ENCODE peak calls at places on chromosomes 6 and 20, in five cellular contexts. One of them, this sample, is unnamed.

GRCh38 chr6:92496527-92496926 is 922.8 kb downstream of the EPHA7 start:
- DNase-seq in mammary epithelial cell: no peak
- DNase-seq in GM23248: no peak
- DNase-seq in uterus: no peak
- DNase-seq in body of pancreas: no peak
- DNase-seq in this sample: no peak

GRCh38 chr6:119006972-119007371 is 71.5 kb downstream of the FAM184A start:
- DNase-seq in mammary epithelial cell: no peak
- DNase-seq in GM23248: no peak
- DNase-seq in uterus: no peak
- DNase-seq in body of pancreas: no peak
- DNase-seq in this sample: no peak

GRCh38 chr6:66735106-66735890 is 1028.3 kb upstream of the EYS start:
- DNase-seq in body of pancreas: no peak
- DNase-seq in mammary epithelial cell: no peak
- DNase-seq in GM23248: no peak
- DNase-seq in uterus: no peak
- DNase-seq in this sample: no peak

GRCh38 chr6:157014871-157015270 is 237.7 kb downstream of the ARID1B start:
- DNase-seq in uterus: no peak
- DNase-seq in GM23248: no peak
- DNase-seq in body of pancreas: no peak
- DNase-seq in mammary epithelial cell: no peak
- DNase-seq in this sample: no peak

GRCh38 chr6:45685076-45685475 is 307.3 kb upstream of the SUPT3H start:
- DNase-seq in body of pancreas: no peak
- DNase-seq in mammary epithelial cell: no peak
- DNase-seq in GM23248: no peak
- DNase-seq in uterus: no peak
- DNase-seq in this sample: no peak

GRCh38 chr6:23388239-23388803 is 737.7 kb upstream of the NRSN1 start:
- DNase-seq in body of pancreas: no peak
- DNase-seq in uterus: no peak
- DNase-seq in GM23248: no peak
- DNase-seq in mammary epithelial cell: no peak
- DNase-seq in this sample: no peak

GRCh38 chr6:127022297-127022696 is 96.2 kb upstream of the RSPO3 start:
- DNase-seq in GM23248: peak; percentile 23
- DNase-seq in uterus: peak; percentile 18
- DNase-seq in mammary epithelial cell: no peak
- DNase-seq in body of pancreas: peak; percentile 53
- DNase-seq in this sample: no peak

GRCh38 chr6:37517411-37517812 is 17.7 kb upstream of the CCDC167 start:
- DNase-seq in mammary epithelial cell: no peak
- DNase-seq in uterus: no peak
- DNase-seq in GM23248: peak; percentile 61
- DNase-seq in body of pancreas: no peak
- DNase-seq in this sample: no peak

GRCh38 chr6:160863782-160864181 is 127.8 kb upstream of the MAP3K4 start:
- DNase-seq in body of pancreas: no peak
- DNase-seq in mammary epithelial cell: no peak
- DNase-seq in uterus: no peak
- DNase-seq in GM23248: no peak
- DNase-seq in this sample: no peak

GRCh38 chr20:4519530-4519929 is 202.2 kb upstream of the PRND start:
- DNase-seq in uterus: no peak
- DNase-seq in body of pancreas: no peak
- DNase-seq in GM23248: peak; percentile 4
- DNase-seq in mammary epithelial cell: peak; percentile 11
- DNase-seq in this sample: peak; percentile 24

GRCh38 chr6:132354517-132355167 is 46.6 kb downstream of the MOXD1 start:
- DNase-seq in uterus: no peak
- DNase-seq in GM23248: no peak
- DNase-seq in body of pancreas: no peak
- DNase-seq in mammary epithelial cell: peak; percentile 52
- DNase-seq in this sample: no peak

GRCh38 chr20:19944772-19945459 is 72.2 kb upstream of the NAA20 start:
- DNase-seq in mammary epithelial cell: peak; percentile 50
- DNase-seq in GM23248: peak; percentile 26
- DNase-seq in uterus: no peak
- DNase-seq in body of pancreas: no peak
- DNase-seq in this sample: no peak

DNA sequence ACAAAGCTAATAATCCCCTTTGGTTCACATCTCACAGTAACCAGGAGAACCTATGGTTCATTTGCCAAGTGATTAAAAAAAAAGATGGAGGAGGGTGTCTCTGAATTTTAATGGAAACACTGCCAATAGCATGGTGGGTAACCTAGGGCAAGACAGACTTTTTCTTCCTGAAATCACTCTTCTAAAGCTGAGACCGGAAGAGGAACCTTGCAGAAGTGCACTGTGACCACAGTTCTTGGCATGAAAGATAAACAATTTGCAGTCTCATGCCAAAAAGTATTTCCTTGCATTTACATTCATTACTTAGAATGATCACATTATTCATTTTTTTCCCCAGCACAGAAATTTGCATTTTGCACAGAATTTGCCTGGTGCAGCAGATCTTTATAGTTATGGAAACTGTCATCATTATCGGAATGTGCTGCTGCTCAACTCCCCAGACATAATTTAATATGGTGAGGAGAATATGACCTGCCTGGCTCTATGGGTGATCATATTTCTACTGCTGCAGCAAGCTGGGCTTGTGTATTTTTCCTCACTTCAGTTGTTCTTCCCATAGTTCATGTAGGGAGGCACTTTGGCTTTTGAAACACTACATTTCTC is 42.2 kb upstream of the EDN3 start:
- DNase-seq in GM23248: no peak
- DNase-seq in uterus: no peak
- DNase-seq in mammary epithelial cell: no peak
- DNase-seq in body of pancreas: no peak
- DNase-seq in this sample: no peak
- H3K27ac ChIP-seq in GM23248: no peak overlapping the region
- H3K27ac ChIP-seq in uterus: no peak overlapping the region
- H3K27ac ChIP-seq in mammary epithelial cell: no peak overlapping the region
- H3K27ac ChIP-seq in body of pancreas: no peak overlapping the region
- H3K27ac ChIP-seq in this sample: no peak overlapping the region

GRCh38 chr6:34894693-34895092 is 5.6 kb downstream of the ANKS1A start:
- DNase-seq in GM23248: no peak
- DNase-seq in mammary epithelial cell: no peak
- DNase-seq in uterus: no peak
- DNase-seq in body of pancreas: no peak
- DNase-seq in this sample: no peak
- H3K27ac ChIP-seq in GM23248: no peak overlapping the region
- H3K27ac ChIP-seq in mammary epithelial cell: no peak overlapping the region
- H3K27ac ChIP-seq in uterus: no peak overlapping the region
- H3K27ac ChIP-seq in body of pancreas: no peak overlapping the region
- H3K27ac ChIP-seq in this sample: no peak overlapping the region

GRCh38 chr6:17994019-17994418 is 6.6 kb upstream of the KIF13A start:
- DNase-seq in uterus: no peak
- DNase-seq in body of pancreas: no peak
- DNase-seq in GM23248: no peak
- DNase-seq in mammary epithelial cell: no peak
- DNase-seq in this sample: no peak
- H3K27ac ChIP-seq in uterus: no peak overlapping the region
- H3K27ac ChIP-seq in body of pancreas: no peak overlapping the region
- H3K27ac ChIP-seq in GM23248: peak overlapping the region; percentile 79
- H3K27ac ChIP-seq in mammary epithelial cell: peak overlapping the region; percentile 77
- H3K27ac ChIP-seq in this sample: no peak overlapping the region

DNA sequence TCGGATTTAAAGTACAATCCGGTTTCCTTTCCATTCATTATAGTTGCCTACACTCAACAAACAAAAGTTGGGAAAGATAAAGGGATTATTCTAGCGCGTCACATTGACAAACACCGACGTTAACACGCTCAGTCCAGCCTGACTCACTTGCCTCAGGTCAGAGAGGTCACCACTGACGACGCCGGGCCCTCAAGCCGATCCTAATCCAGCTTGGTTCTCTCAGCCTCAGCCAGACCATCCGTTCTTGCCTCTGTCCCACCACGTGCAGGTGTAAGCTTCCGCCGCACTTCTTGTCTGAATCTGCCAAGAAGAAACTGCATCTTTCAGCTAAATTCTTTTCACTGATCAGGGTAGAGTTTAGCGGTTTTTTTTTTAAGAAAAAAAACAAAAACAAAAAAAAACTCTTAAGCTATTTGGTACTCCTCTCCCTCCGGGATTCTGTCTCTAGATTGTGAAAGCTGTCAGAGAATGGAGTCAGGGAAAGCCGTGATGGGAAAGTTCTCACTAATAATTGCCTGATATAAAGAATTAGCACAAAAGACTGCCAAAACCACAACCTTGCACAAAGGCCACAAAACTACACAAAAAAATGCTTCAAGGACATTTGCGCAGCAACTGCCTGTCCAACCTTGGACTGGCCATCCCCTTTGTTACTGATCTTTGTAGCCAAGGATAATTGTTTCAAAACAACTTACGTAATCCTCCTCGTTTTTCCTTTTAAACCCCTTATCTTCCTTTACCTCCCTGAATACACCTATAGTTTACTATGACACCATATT is 1.2 kb upstream of the PHF10 start:
- DNase-seq in body of pancreas: peak; percentile 59
- DNase-seq in mammary epithelial cell: no peak
- DNase-seq in uterus: peak; percentile 69
- DNase-seq in GM23248: peak; percentile 70
- DNase-seq in this sample: peak; percentile 87
- H3K27ac ChIP-seq in body of pancreas: peak overlapping the region; percentile 92
- H3K27ac ChIP-seq in mammary epithelial cell: no peak overlapping the region
- H3K27ac ChIP-seq in uterus: peak overlapping the region; percentile 94
- H3K27ac ChIP-seq in GM23248: no peak overlapping the region
- H3K27ac ChIP-seq in this sample: peak overlapping the region; percentile 95

GRCh38 chr6:169985121-169986015 is 233.9 kb downstream of the ERMARD start:
- DNase-seq in uterus: no peak
- DNase-seq in GM23248: no peak
- DNase-seq in body of pancreas: no peak
- DNase-seq in mammary epithelial cell: no peak
- DNase-seq in this sample: no peak
- H3K27ac ChIP-seq in uterus: no peak overlapping the region
- H3K27ac ChIP-seq in GM23248: no peak overlapping the region
- H3K27ac ChIP-seq in body of pancreas: no peak overlapping the region
- H3K27ac ChIP-seq in mammary epithelial cell: no peak overlapping the region
- H3K27ac ChIP-seq in this sample: no peak overlapping the region

GRCh38 chr6:84399003-84399402 is 171.6 kb upstream of the CEP162 start:
- DNase-seq in mammary epithelial cell: no peak
- DNase-seq in body of pancreas: no peak
- DNase-seq in GM23248: no peak
- DNase-seq in uterus: no peak
- DNase-seq in this sample: no peak
- H3K27ac ChIP-seq in mammary epithelial cell: no peak overlapping the region
- H3K27ac ChIP-seq in body of pancreas: no peak overlapping the region
- H3K27ac ChIP-seq in GM23248: no peak overlapping the region
- H3K27ac ChIP-seq in uterus: no peak overlapping the region
- H3K27ac ChIP-seq in this sample: no peak overlapping the region

GRCh38 chr6:136250686-136251008 is 536 bp upstream of the MTFR2 start:
- DNase-seq in body of pancreas: no peak
- DNase-seq in uterus: no peak
- DNase-seq in GM23248: no peak
- DNase-seq in mammary epithelial cell: no peak
- DNase-seq in this sample: no peak

GRCh38 chr6:136249336-136249735 is 775 bp downstream of the MTFR2 start:
- DNase-seq in mammary epithelial cell: peak; percentile 46
- DNase-seq in GM23248: peak; percentile 33
- DNase-seq in body of pancreas: no peak
- DNase-seq in uterus: no peak
- DNase-seq in this sample: peak; percentile 14

GRCh38 chr6:136251394-136251793 is 1.3 kb upstream of the MTFR2 start:
- DNase-seq in uterus: no peak
- DNase-seq in GM23248: peak; percentile 13
- DNase-seq in mammary epithelial cell: peak; percentile 2
- DNase-seq in body of pancreas: no peak
- DNase-seq in this sample: peak; percentile 30

GRCh38 chr6:136252441-136252840 is 2.3 kb upstream of the MTFR2 start:
- DNase-seq in mammary epithelial cell: no peak
- DNase-seq in GM23248: no peak
- DNase-seq in uterus: no peak
- DNase-seq in body of pancreas: no peak
- DNase-seq in this sample: no peak

GRCh38 chr6:136249811-136250685 is at the start of gene MTFR2:
- DNase-seq in GM23248: peak; percentile 99
- DNase-seq in mammary epithelial cell: peak; percentile 99
- DNase-seq in body of pancreas: peak; percentile 96
- DNase-seq in uterus: peak; percentile 96
- DNase-seq in this sample: peak; percentile 99
- H3K27ac ChIP-seq in GM23248: peak within 1 kb of the TSS; percentile 79
- H3K27ac ChIP-seq in mammary epithelial cell: peak within 1 kb of the TSS; percentile 76
- H3K27ac ChIP-seq in body of pancreas: peak within 1 kb of the TSS; percentile 75
- H3K27ac ChIP-seq in uterus: peak within 1 kb of the TSS; percentile 20
- H3K27ac ChIP-seq in this sample: peak within 1 kb of the TSS; percentile 1